ENCODE peak calls at places on chromosomes 11 and 22, in eight cellular contexts. One of them, this sample, is unnamed.

GRCh38 chr22:46390652-46391301 is 55.3 kb downstream of the TRMU start:
- DNase-seq in lung microvascular endothelial cell: peak
- DNase-seq in stimulated activated CD4-positive, alpha-beta T cell treated with anti-CD3 and anti-CD28 coated beads, Interleukin-2, amount 100 ng/mL, for 48 hours: no peak
- DNase-seq in fibroblast of mammary gland: peak
- DNase-seq in activated T-helper 1 cell treated with anti-CD3 and anti-CD28 coated beads, Interleukin-12 subunit alpha, Interleukin-12 subunit beta, Interleukin-2, Interleukin-4 antibody, amounts not matched to agents 30 ng/mL and 10 ng/mL and 1 ng/mL, durations not matched to agents 14 hours and 24 hours and 36 hours: no peak
- DNase-seq in left lobe of liver: peak
- DNase-seq in ELR: peak
- DNase-seq in NCI-H1436: no peak
- DNase-seq in this sample: no peak

GRCh38 chr22:39663751-39664150 is 93.2 kb downstream of the CACNA1I start:
- DNase-seq in stimulated activated CD4-positive, alpha-beta T cell treated with anti-CD3 and anti-CD28 coated beads, Interleukin-2, amount 100 ng/mL, for 48 hours: no peak
- DNase-seq in lung microvascular endothelial cell: no peak
- DNase-seq in left lobe of liver: no peak
- DNase-seq in ELR: no peak
- DNase-seq in activated T-helper 1 cell treated with anti-CD3 and anti-CD28 coated beads, Interleukin-12 subunit alpha, Interleukin-12 subunit beta, Interleukin-2, Interleukin-4 antibody, amounts not matched to agents 30 ng/mL and 10 ng/mL and 1 ng/mL, durations not matched to agents 14 hours and 24 hours and 36 hours: no peak
- DNase-seq in NCI-H1436: no peak
- DNase-seq in fibroblast of mammary gland: no peak
- DNase-seq in this sample: no peak

GRCh38 chr11:113096661-113097060 is 135.4 kb downstream of the NCAM1 start:
- DNase-seq in NCI-H1436: no peak
- DNase-seq in left lobe of liver: no peak
- DNase-seq in activated T-helper 1 cell treated with anti-CD3 and anti-CD28 coated beads, Interleukin-12 subunit alpha, Interleukin-12 subunit beta, Interleukin-2, Interleukin-4 antibody, amounts not matched to agents 30 ng/mL and 10 ng/mL and 1 ng/mL, durations not matched to agents 14 hours and 24 hours and 36 hours: no peak
- DNase-seq in lung microvascular endothelial cell: no peak
- DNase-seq in ELR: no peak
- DNase-seq in stimulated activated CD4-positive, alpha-beta T cell treated with anti-CD3 and anti-CD28 coated beads, Interleukin-2, amount 100 ng/mL, for 48 hours: no peak
- DNase-seq in fibroblast of mammary gland: no peak
- DNase-seq in this sample: no peak

GRCh38 chr11:83056204-83056603 is 15.5 kb downstream of the RAB30 start:
- DNase-seq in NCI-H1436: no peak
- DNase-seq in ELR: peak
- DNase-seq in fibroblast of mammary gland: no peak
- DNase-seq in left lobe of liver: no peak
- DNase-seq in lung microvascular endothelial cell: peak
- DNase-seq in activated T-helper 1 cell treated with anti-CD3 and anti-CD28 coated beads, Interleukin-12 subunit alpha, Interleukin-12 subunit beta, Interleukin-2, Interleukin-4 antibody, amounts not matched to agents 30 ng/mL and 10 ng/mL and 1 ng/mL, durations not matched to agents 14 hours and 24 hours and 36 hours: no peak
- DNase-seq in stimulated activated CD4-positive, alpha-beta T cell treated with anti-CD3 and anti-CD28 coated beads, Interleukin-2, amount 100 ng/mL, for 48 hours: no peak
- DNase-seq in this sample: no peak

GRCh38 chr11:17010851-17011420 is 3.3 kb downstream of the PLEKHA7 start:
- DNase-seq in ELR: no peak
- DNase-seq in left lobe of liver: no peak
- DNase-seq in stimulated activated CD4-positive, alpha-beta T cell treated with anti-CD3 and anti-CD28 coated beads, Interleukin-2, amount 100 ng/mL, for 48 hours: no peak
- DNase-seq in fibroblast of mammary gland: no peak
- DNase-seq in NCI-H1436: no peak
- DNase-seq in activated T-helper 1 cell treated with anti-CD3 and anti-CD28 coated beads, Interleukin-12 subunit alpha, Interleukin-12 subunit beta, Interleukin-2, Interleukin-4 antibody, amounts not matched to agents 30 ng/mL and 10 ng/mL and 1 ng/mL, durations not matched to agents 14 hours and 24 hours and 36 hours: no peak
- DNase-seq in lung microvascular endothelial cell: no peak
- DNase-seq in this sample: no peak

GRCh38 chr11:1052133-1053011 is 15.9 kb upstream of the MUC6 start:
- DNase-seq in activated T-helper 1 cell treated with anti-CD3 and anti-CD28 coated beads, Interleukin-12 subunit alpha, Interleukin-12 subunit beta, Interleukin-2, Interleukin-4 antibody, amounts not matched to agents 30 ng/mL and 10 ng/mL and 1 ng/mL, durations not matched to agents 14 hours and 24 hours and 36 hours: no peak
- DNase-seq in NCI-H1436: no peak
- DNase-seq in ELR: no peak
- DNase-seq in lung microvascular endothelial cell: no peak
- DNase-seq in stimulated activated CD4-positive, alpha-beta T cell treated with anti-CD3 and anti-CD28 coated beads, Interleukin-2, amount 100 ng/mL, for 48 hours: no peak
- DNase-seq in left lobe of liver: no peak
- DNase-seq in fibroblast of mammary gland: no peak
- DNase-seq in this sample: no peak

GRCh38 chr11:12802418-12803085 is 128.3 kb downstream of the TEAD1 start:
- DNase-seq in lung microvascular endothelial cell: peak
- DNase-seq in ELR: peak
- DNase-seq in activated T-helper 1 cell treated with anti-CD3 and anti-CD28 coated beads, Interleukin-12 subunit alpha, Interleukin-12 subunit beta, Interleukin-2, Interleukin-4 antibody, amounts not matched to agents 30 ng/mL and 10 ng/mL and 1 ng/mL, durations not matched to agents 14 hours and 24 hours and 36 hours: no peak
- DNase-seq in stimulated activated CD4-positive, alpha-beta T cell treated with anti-CD3 and anti-CD28 coated beads, Interleukin-2, amount 100 ng/mL, for 48 hours: no peak
- DNase-seq in NCI-H1436: peak
- DNase-seq in fibroblast of mammary gland: peak
- DNase-seq in left lobe of liver: peak
- DNase-seq in this sample: no peak

GRCh38 chr22:29871684-29872083 is 11.3 kb upstream of the MTMR3 start:
- DNase-seq in left lobe of liver: no peak
- DNase-seq in activated T-helper 1 cell treated with anti-CD3 and anti-CD28 coated beads, Interleukin-12 subunit alpha, Interleukin-12 subunit beta, Interleukin-2, Interleukin-4 antibody, amounts not matched to agents 30 ng/mL and 10 ng/mL and 1 ng/mL, durations not matched to agents 14 hours and 24 hours and 36 hours: no peak
- DNase-seq in fibroblast of mammary gland: no peak
- DNase-seq in lung microvascular endothelial cell: no peak
- DNase-seq in stimulated activated CD4-positive, alpha-beta T cell treated with anti-CD3 and anti-CD28 coated beads, Interleukin-2, amount 100 ng/mL, for 48 hours: no peak
- DNase-seq in ELR: no peak
- DNase-seq in NCI-H1436: peak
- DNase-seq in this sample: no peak

GRCh38 chr11:124882339-124883071 is 15.2 kb downstream of the ROBO4 start:
- DNase-seq in lung microvascular endothelial cell: peak
- DNase-seq in fibroblast of mammary gland: no peak
- DNase-seq in stimulated activated CD4-positive, alpha-beta T cell treated with anti-CD3 and anti-CD28 coated beads, Interleukin-2, amount 100 ng/mL, for 48 hours: no peak
- DNase-seq in activated T-helper 1 cell treated with anti-CD3 and anti-CD28 coated beads, Interleukin-12 subunit alpha, Interleukin-12 subunit beta, Interleukin-2, Interleukin-4 antibody, amounts not matched to agents 30 ng/mL and 10 ng/mL and 1 ng/mL, durations not matched to agents 14 hours and 24 hours and 36 hours: no peak
- DNase-seq in left lobe of liver: peak
- DNase-seq in NCI-H1436: no peak
- DNase-seq in ELR: no peak
- DNase-seq in this sample: no peak

GRCh38 chr11:33753304-33753703 is 17.1 kb upstream of the CD59 start:
- DNase-seq in stimulated activated CD4-positive, alpha-beta T cell treated with anti-CD3 and anti-CD28 coated beads, Interleukin-2, amount 100 ng/mL, for 48 hours: no peak
- DNase-seq in NCI-H1436: no peak
- DNase-seq in left lobe of liver: no peak
- DNase-seq in lung microvascular endothelial cell: peak
- DNase-seq in ELR: peak
- DNase-seq in fibroblast of mammary gland: peak
- DNase-seq in activated T-helper 1 cell treated with anti-CD3 and anti-CD28 coated beads, Interleukin-12 subunit alpha, Interleukin-12 subunit beta, Interleukin-2, Interleukin-4 antibody, amounts not matched to agents 30 ng/mL and 10 ng/mL and 1 ng/mL, durations not matched to agents 14 hours and 24 hours and 36 hours: no peak
- DNase-seq in this sample: no peak

GRCh38 chr11:23632293-23632692 is 772.0 kb upstream of the CCDC179 start:
- DNase-seq in stimulated activated CD4-positive, alpha-beta T cell treated with anti-CD3 and anti-CD28 coated beads, Interleukin-2, amount 100 ng/mL, for 48 hours: no peak
- DNase-seq in activated T-helper 1 cell treated with anti-CD3 and anti-CD28 coated beads, Interleukin-12 subunit alpha, Interleukin-12 subunit beta, Interleukin-2, Interleukin-4 antibody, amounts not matched to agents 30 ng/mL and 10 ng/mL and 1 ng/mL, durations not matched to agents 14 hours and 24 hours and 36 hours: no peak
- DNase-seq in fibroblast of mammary gland: no peak
- DNase-seq in ELR: no peak
- DNase-seq in lung microvascular endothelial cell: no peak
- DNase-seq in left lobe of liver: no peak
- DNase-seq in NCI-H1436: no peak
- DNase-seq in this sample: no peak

GRCh38 chr11:64337538-64338249 is 2.3 kb upstream of the CCDC88B start:
- DNase-seq in left lobe of liver: no peak
- DNase-seq in lung microvascular endothelial cell: no peak
- DNase-seq in NCI-H1436: no peak
- DNase-seq in ELR: no peak
- DNase-seq in stimulated activated CD4-positive, alpha-beta T cell treated with anti-CD3 and anti-CD28 coated beads, Interleukin-2, amount 100 ng/mL, for 48 hours: no peak
- DNase-seq in fibroblast of mammary gland: peak
- DNase-seq in activated T-helper 1 cell treated with anti-CD3 and anti-CD28 coated beads, Interleukin-12 subunit alpha, Interleukin-12 subunit beta, Interleukin-2, Interleukin-4 antibody, amounts not matched to agents 30 ng/mL and 10 ng/mL and 1 ng/mL, durations not matched to agents 14 hours and 24 hours and 36 hours: no peak
- DNase-seq in this sample: no peak

GRCh38 chr11:34682822-34683221 is 61.9 kb downstream of the EHF start:
- DNase-seq in stimulated activated CD4-positive, alpha-beta T cell treated with anti-CD3 and anti-CD28 coated beads, Interleukin-2, amount 100 ng/mL, for 48 hours: no peak
- DNase-seq in left lobe of liver: no peak
- DNase-seq in ELR: peak
- DNase-seq in lung microvascular endothelial cell: no peak
- DNase-seq in fibroblast of mammary gland: peak
- DNase-seq in activated T-helper 1 cell treated with anti-CD3 and anti-CD28 coated beads, Interleukin-12 subunit alpha, Interleukin-12 subunit beta, Interleukin-2, Interleukin-4 antibody, amounts not matched to agents 30 ng/mL and 10 ng/mL and 1 ng/mL, durations not matched to agents 14 hours and 24 hours and 36 hours: no peak
- DNase-seq in NCI-H1436: no peak
- DNase-seq in this sample: no peak

GRCh38 chr11:80103149-80103859 is 662.5 kb upstream of the TENM4 start:
- DNase-seq in ELR: peak
- DNase-seq in activated T-helper 1 cell treated with anti-CD3 and anti-CD28 coated beads, Interleukin-12 subunit alpha, Interleukin-12 subunit beta, Interleukin-2, Interleukin-4 antibody, amounts not matched to agents 30 ng/mL and 10 ng/mL and 1 ng/mL, durations not matched to agents 14 hours and 24 hours and 36 hours: no peak
- DNase-seq in stimulated activated CD4-positive, alpha-beta T cell treated with anti-CD3 and anti-CD28 coated beads, Interleukin-2, amount 100 ng/mL, for 48 hours: no peak
- DNase-seq in NCI-H1436: no peak
- DNase-seq in fibroblast of mammary gland: peak
- DNase-seq in lung microvascular endothelial cell: no peak
- DNase-seq in left lobe of liver: no peak
- DNase-seq in this sample: no peak

GRCh38 chr11:26905368-26905767 is 88.5 kb upstream of the FIBIN start:
- DNase-seq in NCI-H1436: no peak
- DNase-seq in left lobe of liver: no peak
- DNase-seq in fibroblast of mammary gland: peak
- DNase-seq in ELR: peak
- DNase-seq in activated T-helper 1 cell treated with anti-CD3 and anti-CD28 coated beads, Interleukin-12 subunit alpha, Interleukin-12 subunit beta, Interleukin-2, Interleukin-4 antibody, amounts not matched to agents 30 ng/mL and 10 ng/mL and 1 ng/mL, durations not matched to agents 14 hours and 24 hours and 36 hours: no peak
- DNase-seq in lung microvascular endothelial cell: no peak
- DNase-seq in stimulated activated CD4-positive, alpha-beta T cell treated with anti-CD3 and anti-CD28 coated beads, Interleukin-2, amount 100 ng/mL, for 48 hours: no peak
- DNase-seq in this sample: no peak

GRCh38 chr11:67468056-67468455 is 995 bp downstream of the TMEM134 start:
- DNase-seq in stimulated activated CD4-positive, alpha-beta T cell treated with anti-CD3 and anti-CD28 coated beads, Interleukin-2, amount 100 ng/mL, for 48 hours: no peak
- DNase-seq in fibroblast of mammary gland: no peak
- DNase-seq in ELR: no peak
- DNase-seq in lung microvascular endothelial cell: no peak
- DNase-seq in activated T-helper 1 cell treated with anti-CD3 and anti-CD28 coated beads, Interleukin-12 subunit alpha, Interleukin-12 subunit beta, Interleukin-2, Interleukin-4 antibody, amounts not matched to agents 30 ng/mL and 10 ng/mL and 1 ng/mL, durations not matched to agents 14 hours and 24 hours and 36 hours: no peak
- DNase-seq in left lobe of liver: peak
- DNase-seq in NCI-H1436: no peak
- DNase-seq in this sample: no peak

GRCh38 chr11:92941676-92942571 is 27.5 kb upstream of the MTNR1B start:
- DNase-seq in activated T-helper 1 cell treated with anti-CD3 and anti-CD28 coated beads, Interleukin-12 subunit alpha, Interleukin-12 subunit beta, Interleukin-2, Interleukin-4 antibody, amounts not matched to agents 30 ng/mL and 10 ng/mL and 1 ng/mL, durations not matched to agents 14 hours and 24 hours and 36 hours: no peak
- DNase-seq in fibroblast of mammary gland: peak
- DNase-seq in left lobe of liver: no peak
- DNase-seq in lung microvascular endothelial cell: peak
- DNase-seq in NCI-H1436: no peak
- DNase-seq in stimulated activated CD4-positive, alpha-beta T cell treated with anti-CD3 and anti-CD28 coated beads, Interleukin-2, amount 100 ng/mL, for 48 hours: peak
- DNase-seq in ELR: peak
- DNase-seq in this sample: no peak

GRCh38 chr11:32416301-32416700 is 19.0 kb downstream of the WT1 start:
- DNase-seq in activated T-helper 1 cell treated with anti-CD3 and anti-CD28 coated beads, Interleukin-12 subunit alpha, Interleukin-12 subunit beta, Interleukin-2, Interleukin-4 antibody, amounts not matched to agents 30 ng/mL and 10 ng/mL and 1 ng/mL, durations not matched to agents 14 hours and 24 hours and 36 hours: no peak
- DNase-seq in fibroblast of mammary gland: no peak
- DNase-seq in ELR: no peak
- DNase-seq in lung microvascular endothelial cell: no peak
- DNase-seq in stimulated activated CD4-positive, alpha-beta T cell treated with anti-CD3 and anti-CD28 coated beads, Interleukin-2, amount 100 ng/mL, for 48 hours: no peak
- DNase-seq in left lobe of liver: no peak
- DNase-seq in NCI-H1436: no peak
- DNase-seq in this sample: no peak

GRCh38 chr22:24157783-24158170 is 23.5 kb upstream of the SUSD2 start:
- DNase-seq in ELR: peak
- DNase-seq in left lobe of liver: no peak
- DNase-seq in NCI-H1436: no peak
- DNase-seq in activated T-helper 1 cell treated with anti-CD3 and anti-CD28 coated beads, Interleukin-12 subunit alpha, Interleukin-12 subunit beta, Interleukin-2, Interleukin-4 antibody, amounts not matched to agents 30 ng/mL and 10 ng/mL and 1 ng/mL, durations not matched to agents 14 hours and 24 hours and 36 hours: no peak
- DNase-seq in stimulated activated CD4-positive, alpha-beta T cell treated with anti-CD3 and anti-CD28 coated beads, Interleukin-2, amount 100 ng/mL, for 48 hours: no peak
- DNase-seq in lung microvascular endothelial cell: no peak
- DNase-seq in fibroblast of mammary gland: peak
- DNase-seq in this sample: peak

GRCh38 chr22:32777997-32778396 is 23.5 kb upstream of the TIMP3 start:
- DNase-seq in left lobe of liver: no peak
- DNase-seq in stimulated activated CD4-positive, alpha-beta T cell treated with anti-CD3 and anti-CD28 coated beads, Interleukin-2, amount 100 ng/mL, for 48 hours: no peak
- DNase-seq in activated T-helper 1 cell treated with anti-CD3 and anti-CD28 coated beads, Interleukin-12 subunit alpha, Interleukin-12 subunit beta, Interleukin-2, Interleukin-4 antibody, amounts not matched to agents 30 ng/mL and 10 ng/mL and 1 ng/mL, durations not matched to agents 14 hours and 24 hours and 36 hours: no peak
- DNase-seq in ELR: no peak
- DNase-seq in NCI-H1436: no peak
- DNase-seq in fibroblast of mammary gland: no peak
- DNase-seq in lung microvascular endothelial cell: no peak
- DNase-seq in this sample: no peak

GRCh38 chr22:18050065-18050464 is 25.7 kb upstream of the MICAL3 start:
- DNase-seq in activated T-helper 1 cell treated with anti-CD3 and anti-CD28 coated beads, Interleukin-12 subunit alpha, Interleukin-12 subunit beta, Interleukin-2, Interleukin-4 antibody, amounts not matched to agents 30 ng/mL and 10 ng/mL and 1 ng/mL, durations not matched to agents 14 hours and 24 hours and 36 hours: no peak
- DNase-seq in NCI-H1436: no peak
- DNase-seq in stimulated activated CD4-positive, alpha-beta T cell treated with anti-CD3 and anti-CD28 coated beads, Interleukin-2, amount 100 ng/mL, for 48 hours: no peak
- DNase-seq in left lobe of liver: no peak
- DNase-seq in fibroblast of mammary gland: no peak
- DNase-seq in lung microvascular endothelial cell: no peak
- DNase-seq in ELR: no peak
- DNase-seq in this sample: no peak

GRCh38 chr11:128207861-128208321 is 379.5 kb downstream of the ETS1 start:
- DNase-seq in lung microvascular endothelial cell: peak
- DNase-seq in stimulated activated CD4-positive, alpha-beta T cell treated with anti-CD3 and anti-CD28 coated beads, Interleukin-2, amount 100 ng/mL, for 48 hours: no peak
- DNase-seq in fibroblast of mammary gland: peak
- DNase-seq in activated T-helper 1 cell treated with anti-CD3 and anti-CD28 coated beads, Interleukin-12 subunit alpha, Interleukin-12 subunit beta, Interleukin-2, Interleukin-4 antibody, amounts not matched to agents 30 ng/mL and 10 ng/mL and 1 ng/mL, durations not matched to agents 14 hours and 24 hours and 36 hours: no peak
- DNase-seq in ELR: peak
- DNase-seq in NCI-H1436: no peak
- DNase-seq in left lobe of liver: no peak
- DNase-seq in this sample: no peak

GRCh38 chr11:124745835-124746620 is 6.0 kb downstream of the VSIG2 start:
- DNase-seq in stimulated activated CD4-positive, alpha-beta T cell treated with anti-CD3 and anti-CD28 coated beads, Interleukin-2, amount 100 ng/mL, for 48 hours: no peak
- DNase-seq in activated T-helper 1 cell treated with anti-CD3 and anti-CD28 coated beads, Interleukin-12 subunit alpha, Interleukin-12 subunit beta, Interleukin-2, Interleukin-4 antibody, amounts not matched to agents 30 ng/mL and 10 ng/mL and 1 ng/mL, durations not matched to agents 14 hours and 24 hours and 36 hours: no peak
- DNase-seq in fibroblast of mammary gland: no peak
- DNase-seq in NCI-H1436: no peak
- DNase-seq in lung microvascular endothelial cell: peak
- DNase-seq in ELR: no peak
- DNase-seq in left lobe of liver: peak
- DNase-seq in this sample: no peak

GRCh38 chr22:50577987-50578775 is at the start of gene CPT1B:
- DNase-seq in fibroblast of mammary gland: peak
- DNase-seq in ELR: no peak
- DNase-seq in left lobe of liver: no peak
- DNase-seq in NCI-H1436: no peak
- DNase-seq in lung microvascular endothelial cell: no peak
- DNase-seq in activated T-helper 1 cell treated with anti-CD3 and anti-CD28 coated beads, Interleukin-12 subunit alpha, Interleukin-12 subunit beta, Interleukin-2, Interleukin-4 antibody, amounts not matched to agents 30 ng/mL and 10 ng/mL and 1 ng/mL, durations not matched to agents 14 hours and 24 hours and 36 hours: no peak
- DNase-seq in stimulated activated CD4-positive, alpha-beta T cell treated with anti-CD3 and anti-CD28 coated beads, Interleukin-2, amount 100 ng/mL, for 48 hours: no peak
- DNase-seq in this sample: no peak

GRCh38 chr11:69003301-69003865 is 9.7 kb downstream of the MRGPRF start:
- DNase-seq in NCI-H1436: no peak
- DNase-seq in ELR: no peak
- DNase-seq in left lobe of liver: peak
- DNase-seq in lung microvascular endothelial cell: no peak
- DNase-seq in activated T-helper 1 cell treated with anti-CD3 and anti-CD28 coated beads, Interleukin-12 subunit alpha, Interleukin-12 subunit beta, Interleukin-2, Interleukin-4 antibody, amounts not matched to agents 30 ng/mL and 10 ng/mL and 1 ng/mL, durations not matched to agents 14 hours and 24 hours and 36 hours: no peak
- DNase-seq in stimulated activated CD4-positive, alpha-beta T cell treated with anti-CD3 and anti-CD28 coated beads, Interleukin-2, amount 100 ng/mL, for 48 hours: no peak
- DNase-seq in fibroblast of mammary gland: no peak
- DNase-seq in this sample: no peak

GRCh38 chr11:110035339-110035738 is 57.9 kb upstream of the ZC3H12C start:
- DNase-seq in ELR: no peak
- DNase-seq in lung microvascular endothelial cell: no peak
- DNase-seq in activated T-helper 1 cell treated with anti-CD3 and anti-CD28 coated beads, Interleukin-12 subunit alpha, Interleukin-12 subunit beta, Interleukin-2, Interleukin-4 antibody, amounts not matched to agents 30 ng/mL and 10 ng/mL and 1 ng/mL, durations not matched to agents 14 hours and 24 hours and 36 hours: no peak
- DNase-seq in fibroblast of mammary gland: no peak
- DNase-seq in left lobe of liver: no peak
- DNase-seq in NCI-H1436: no peak
- DNase-seq in stimulated activated CD4-positive, alpha-beta T cell treated with anti-CD3 and anti-CD28 coated beads, Interleukin-2, amount 100 ng/mL, for 48 hours: no peak
- DNase-seq in this sample: no peak

GRCh38 chr11:70873736-70874412 is 378.5 kb downstream of the SHANK2 start:
- DNase-seq in NCI-H1436: no peak
- DNase-seq in lung microvascular endothelial cell: no peak
- DNase-seq in activated T-helper 1 cell treated with anti-CD3 and anti-CD28 coated beads, Interleukin-12 subunit alpha, Interleukin-12 subunit beta, Interleukin-2, Interleukin-4 antibody, amounts not matched to agents 30 ng/mL and 10 ng/mL and 1 ng/mL, durations not matched to agents 14 hours and 24 hours and 36 hours: no peak
- DNase-seq in left lobe of liver: no peak
- DNase-seq in fibroblast of mammary gland: no peak
- DNase-seq in stimulated activated CD4-positive, alpha-beta T cell treated with anti-CD3 and anti-CD28 coated beads, Interleukin-2, amount 100 ng/mL, for 48 hours: no peak
- DNase-seq in ELR: no peak
- DNase-seq in this sample: no peak

GRCh38 chr11:44858796-44859527 is 91.7 kb downstream of the TP53I11 start:
- DNase-seq in left lobe of liver: no peak
- DNase-seq in stimulated activated CD4-positive, alpha-beta T cell treated with anti-CD3 and anti-CD28 coated beads, Interleukin-2, amount 100 ng/mL, for 48 hours: no peak
- DNase-seq in NCI-H1436: no peak
- DNase-seq in ELR: no peak
- DNase-seq in fibroblast of mammary gland: peak
- DNase-seq in lung microvascular endothelial cell: no peak
- DNase-seq in activated T-helper 1 cell treated with anti-CD3 and anti-CD28 coated beads, Interleukin-12 subunit alpha, Interleukin-12 subunit beta, Interleukin-2, Interleukin-4 antibody, amounts not matched to agents 30 ng/mL and 10 ng/mL and 1 ng/mL, durations not matched to agents 14 hours and 24 hours and 36 hours: no peak
- DNase-seq in this sample: no peak

GRCh38 chr11:69312418-69313399 is 18.8 kb downstream of the MYEOV start:
- DNase-seq in fibroblast of mammary gland: no peak
- DNase-seq in stimulated activated CD4-positive, alpha-beta T cell treated with anti-CD3 and anti-CD28 coated beads, Interleukin-2, amount 100 ng/mL, for 48 hours: no peak
- DNase-seq in left lobe of liver: no peak
- DNase-seq in ELR: no peak
- DNase-seq in lung microvascular endothelial cell: peak
- DNase-seq in NCI-H1436: no peak
- DNase-seq in activated T-helper 1 cell treated with anti-CD3 and anti-CD28 coated beads, Interleukin-12 subunit alpha, Interleukin-12 subunit beta, Interleukin-2, Interleukin-4 antibody, amounts not matched to agents 30 ng/mL and 10 ng/mL and 1 ng/mL, durations not matched to agents 14 hours and 24 hours and 36 hours: no peak
- DNase-seq in this sample: no peak

GRCh38 chr11:125112235-125112604 is 794 bp upstream of the TMEM218 start:
- DNase-seq in left lobe of liver: no peak
- DNase-seq in fibroblast of mammary gland: no peak
- DNase-seq in lung microvascular endothelial cell: no peak
- DNase-seq in stimulated activated CD4-positive, alpha-beta T cell treated with anti-CD3 and anti-CD28 coated beads, Interleukin-2, amount 100 ng/mL, for 48 hours: no peak
- DNase-seq in ELR: no peak
- DNase-seq in activated T-helper 1 cell treated with anti-CD3 and anti-CD28 coated beads, Interleukin-12 subunit alpha, Interleukin-12 subunit beta, Interleukin-2, Interleukin-4 antibody, amounts not matched to agents 30 ng/mL and 10 ng/mL and 1 ng/mL, durations not matched to agents 14 hours and 24 hours and 36 hours: no peak
- DNase-seq in NCI-H1436: no peak
- DNase-seq in this sample: peak

GRCh38 chr22:23875801-23876200 is 18.1 kb downstream of the SLC2A11 start:
- DNase-seq in ELR: no peak
- DNase-seq in left lobe of liver: no peak
- DNase-seq in lung microvascular endothelial cell: no peak
- DNase-seq in fibroblast of mammary gland: no peak
- DNase-seq in activated T-helper 1 cell treated with anti-CD3 and anti-CD28 coated beads, Interleukin-12 subunit alpha, Interleukin-12 subunit beta, Interleukin-2, Interleukin-4 antibody, amounts not matched to agents 30 ng/mL and 10 ng/mL and 1 ng/mL, durations not matched to agents 14 hours and 24 hours and 36 hours: no peak
- DNase-seq in NCI-H1436: no peak
- DNase-seq in stimulated activated CD4-positive, alpha-beta T cell treated with anti-CD3 and anti-CD28 coated beads, Interleukin-2, amount 100 ng/mL, for 48 hours: no peak
- DNase-seq in this sample: no peak

GRCh38 chr11:75779960-75780359 is 11.4 kb downstream of the DGAT2 start:
- DNase-seq in stimulated activated CD4-positive, alpha-beta T cell treated with anti-CD3 and anti-CD28 coated beads, Interleukin-2, amount 100 ng/mL, for 48 hours: no peak
- DNase-seq in fibroblast of mammary gland: no peak
- DNase-seq in activated T-helper 1 cell treated with anti-CD3 and anti-CD28 coated beads, Interleukin-12 subunit alpha, Interleukin-12 subunit beta, Interleukin-2, Interleukin-4 antibody, amounts not matched to agents 30 ng/mL and 10 ng/mL and 1 ng/mL, durations not matched to agents 14 hours and 24 hours and 36 hours: no peak
- DNase-seq in left lobe of liver: no peak
- DNase-seq in ELR: no peak
- DNase-seq in lung microvascular endothelial cell: no peak
- DNase-seq in NCI-H1436: no peak
- DNase-seq in this sample: no peak

GRCh38 chr11:47183969-47184368 is 2.3 kb downstream of the PACSIN3 start:
- DNase-seq in fibroblast of mammary gland: no peak
- DNase-seq in activated T-helper 1 cell treated with anti-CD3 and anti-CD28 coated beads, Interleukin-12 subunit alpha, Interleukin-12 subunit beta, Interleukin-2, Interleukin-4 antibody, amounts not matched to agents 30 ng/mL and 10 ng/mL and 1 ng/mL, durations not matched to agents 14 hours and 24 hours and 36 hours: no peak
- DNase-seq in stimulated activated CD4-positive, alpha-beta T cell treated with anti-CD3 and anti-CD28 coated beads, Interleukin-2, amount 100 ng/mL, for 48 hours: no peak
- DNase-seq in ELR: no peak
- DNase-seq in left lobe of liver: no peak
- DNase-seq in lung microvascular endothelial cell: no peak
- DNase-seq in NCI-H1436: no peak
- DNase-seq in this sample: no peak

GRCh38 chr22:17198188-17199130 is 20.8 kb downstream of the ADA2 start:
- DNase-seq in left lobe of liver: no peak
- DNase-seq in activated T-helper 1 cell treated with anti-CD3 and anti-CD28 coated beads, Interleukin-12 subunit alpha, Interleukin-12 subunit beta, Interleukin-2, Interleukin-4 antibody, amounts not matched to agents 30 ng/mL and 10 ng/mL and 1 ng/mL, durations not matched to agents 14 hours and 24 hours and 36 hours: no peak
- DNase-seq in fibroblast of mammary gland: peak
- DNase-seq in NCI-H1436: peak
- DNase-seq in stimulated activated CD4-positive, alpha-beta T cell treated with anti-CD3 and anti-CD28 coated beads, Interleukin-2, amount 100 ng/mL, for 48 hours: no peak
- DNase-seq in ELR: no peak
- DNase-seq in lung microvascular endothelial cell: peak
- DNase-seq in this sample: no peak